ENCODE peak calls at places on chromosomes 16 and 17, in four cellular contexts. F is fibroblast of pulmonary artery, L is psoas muscle, K is PC-3. S is an unnamed sample.

GRCh38 chr17:14510136-14510535 is 209.3 kb downstream of the HS3ST3B1 start:
- DNase-seq in F (no peak), L (no peak), K (no peak), S (no peak)

GRCh38 chr17:37755455-37755854 is 10.6 kb upstream of the HNF1B start:
- DNase-seq in K (no peak), L (no peak), F (no peak), S (no peak)

GRCh38 chr16:48113471-48113870 is 42.3 kb downstream of the ABCC12 start:
- DNase-seq in K (peak), L (no peak), F (no peak), S (no peak)

GRCh38 chr17:3213587-3213986 is 6.1 kb downstream of the OR1A1 start:
- DNase-seq in F (no peak), K (no peak), L (no peak), S (no peak)

GRCh38 chr17:64129765-64130558 is at the start of gene ERN1:
- DNase-seq in F (peak), L (peak), K (peak), S (peak)

GRCh38 chr16:88923450-88923849 is 53.6 kb downstream of the CBFA2T3 start:
- DNase-seq in L (no peak), K (no peak), F (no peak), S (no peak)

GRCh38 chr16:2022723-2023097 is 3.1 kb downstream of the NPW start:
- DNase-seq in F (peak), L (no peak), K (peak), S (no peak)

GRCh38 chr16:60741810-60742209 is 1294.4 kb downstream of the CDH8 start:
- DNase-seq in K (no peak), L (no peak), F (no peak), S (no peak)

GRCh38 chr17:15247891-15248529 is 17.1 kb downstream of the PMP22 start:
- DNase-seq in F (no peak), K (peak), L (no peak), S (no peak)

GRCh38 chr17:48013876-48014602 is 23.6 kb downstream of the COPZ2 start:
- DNase-seq in L (no peak), K (no peak), F (no peak), S (no peak)

GRCh38 chr17:79777844-79778503 is at the start of gene CBX2:
- DNase-seq in L (peak), K (peak), F (peak), S (peak)

GRCh38 chr17:30952645-30953393 is 18.0 kb upstream of the RNF135 start:
- DNase-seq in F (no peak), L (peak), K (no peak), S (no peak)

GRCh38 chr17:13704333-13704732 is 102.6 kb upstream of the HS3ST3A1 start:
- DNase-seq in L (no peak), F (peak), K (peak), S (no peak)

GRCh38 chr17:79691931-79692330 is 38.8 kb upstream of the ENPP7 start:
- DNase-seq in L (no peak), K (no peak), F (no peak), S (no peak)

GRCh38 chr17:49104511-49105074 is 28.0 kb upstream of the B4GALNT2 start:
- DNase-seq in L (no peak), F (no peak), K (no peak), S (no peak)

GRCh38 chr16:57132470-57132869 is 40.1 kb downstream of the CPNE2 start:
- DNase-seq in K (no peak), L (no peak), F (no peak), S (no peak)

GRCh38 chr17:75913537-75914210 is 9.0 kb upstream of the MRPL38 start:
- DNase-seq in K (no peak), F (no peak), L (no peak), S (no peak)

DNA sequence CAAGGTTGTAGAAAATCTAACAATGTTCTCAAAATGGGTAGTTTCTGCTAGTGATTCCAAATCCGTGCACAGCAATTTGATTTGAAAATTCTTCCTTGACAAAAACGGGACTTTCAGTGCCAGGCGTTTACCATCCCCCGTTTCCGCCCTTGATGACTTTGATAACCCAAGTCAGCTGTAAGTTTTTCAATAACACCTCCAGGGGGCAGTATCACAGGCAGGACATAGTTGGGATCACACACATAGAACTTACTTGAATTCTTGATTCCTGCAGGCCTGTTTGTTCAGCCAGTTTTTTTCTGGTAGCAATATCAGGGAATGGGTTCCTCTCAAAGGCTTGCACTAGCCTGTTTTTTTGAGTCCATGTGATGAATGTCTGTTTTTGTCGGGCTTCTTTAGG is 5.6 kb downstream of the DUXB start:
- DNase-seq in F (no peak), K (no peak), L (no peak), S (no peak)
- TF ChIP-seq CTCF in F (no peak), K (peak), L (no peak), S (no peak)

DNA sequence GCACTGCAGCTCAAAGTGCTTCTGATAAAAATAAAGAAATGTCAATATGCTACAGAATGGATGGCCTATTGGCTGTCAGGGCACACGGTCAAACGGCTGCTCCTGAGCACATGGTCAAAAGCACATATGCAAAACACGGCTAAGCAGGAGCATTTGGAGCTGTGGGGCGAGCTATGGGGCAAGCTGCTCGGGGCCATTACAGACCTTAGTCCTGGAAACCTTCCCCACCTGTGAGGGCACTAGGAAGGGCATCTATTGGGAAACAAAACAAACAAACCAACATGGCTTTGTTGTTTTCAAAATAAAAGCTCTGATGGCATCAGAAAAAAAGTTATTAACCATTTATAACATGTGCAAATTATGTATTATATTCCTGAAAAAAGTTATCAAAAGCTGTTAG is 83.6 kb downstream of the SLC5A11 start:
- DNase-seq in F (no peak), K (no peak), L (no peak), S (no peak)
- TF ChIP-seq CTCF in F (no peak), K (no peak), L (no peak), S (no peak)

GRCh38 chr17:74292495-74292894 is 18.5 kb downstream of the DNAI2 start:
- DNase-seq in F (no peak), L (no peak), K (no peak), S (no peak)

GRCh38 chr17:74288785-74289184 is 14.8 kb downstream of the DNAI2 start:
- DNase-seq in F (no peak), K (peak), L (no peak), S (no peak)

GRCh38 chr17:74289688-74290087 is 15.7 kb downstream of the DNAI2 start:
- DNase-seq in L (no peak), F (no peak), K (no peak), S (no peak)

GRCh38 chr17:74287203-74287602 is 13.2 kb downstream of the DNAI2 start:
- DNase-seq in L (no peak), K (no peak), F (no peak), S (no peak)

DNA sequence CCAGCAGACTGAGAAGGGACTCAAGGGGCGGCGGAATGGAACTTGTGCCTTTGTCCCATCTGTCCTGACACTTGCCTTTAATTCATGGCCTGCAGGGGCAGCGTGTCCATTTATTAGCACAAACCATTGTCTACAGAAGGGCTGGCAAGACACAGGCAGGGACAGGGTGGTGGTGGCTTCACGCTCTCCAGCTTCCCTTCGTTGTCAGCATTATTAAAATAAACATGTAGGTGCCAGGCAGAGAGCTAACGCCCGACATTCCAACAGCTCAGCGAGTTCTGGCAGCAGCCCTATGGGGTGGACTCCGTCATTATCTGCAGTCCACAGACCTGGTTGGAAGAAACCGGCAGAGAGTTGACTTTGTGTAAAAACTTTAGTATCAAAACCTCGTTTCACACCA is 16.3 kb downstream of the DNAI2 start:
- DNase-seq in F (no peak), K (no peak), L (no peak), S (no peak)
- TF ChIP-seq CTCF in F (no peak), K (peak), L (no peak), S (no peak)

GRCh38 chr17:36614081-36614480 is 12.7 kb downstream of the MRM1 start:
- DNase-seq in K (no peak), L (no peak), F (no peak), S (no peak)
- TF ChIP-seq CTCF in K (no peak), L (no peak), F (no peak), S (no peak)

DNA sequence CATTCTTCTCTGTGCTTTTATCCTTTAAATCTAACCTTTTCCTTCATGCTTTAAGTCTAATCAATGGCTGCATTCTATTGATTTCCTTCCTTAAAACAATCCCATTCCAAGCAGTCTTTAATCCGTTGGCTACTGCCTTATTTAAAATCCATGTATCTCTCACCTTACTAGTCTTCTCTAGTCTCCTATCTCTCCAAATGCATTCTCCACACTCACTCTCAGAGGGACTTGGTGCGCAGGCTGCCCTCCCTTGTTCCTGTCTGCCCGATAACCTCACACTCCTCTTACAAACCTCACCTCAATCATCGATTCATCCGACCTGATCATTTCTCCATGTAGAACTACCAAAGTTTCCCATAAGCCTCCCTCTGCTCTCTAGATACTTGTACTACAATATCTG is 23.1 kb downstream of the PSMD12 start:
- DNase-seq in L (no peak), F (no peak), K (no peak), S (no peak)
- TF ChIP-seq CTCF in L (no peak), F (no peak), K (no peak), S (no peak)

GRCh38 chr16:17831330-17831729 is 360.6 kb upstream of the XYLT1 start:
- DNase-seq in K (no peak), L (no peak), F (no peak), S (no peak)
- TF ChIP-seq CTCF in K (no peak), L (no peak), F (no peak), S (no peak)

GRCh38 chr17:35773129-35773528 is 12.4 kb downstream of the C17orf50 start:
- DNase-seq in L (no peak), K (no peak), F (no peak), S (no peak)

GRCh38 chr17:35766489-35766877 is 5.8 kb downstream of the C17orf50 start:
- DNase-seq in L (no peak), K (no peak), F (no peak), S (no peak)

GRCh38 chr17:35766903-35767510 is 6.3 kb downstream of the C17orf50 start:
- DNase-seq in K (peak), L (no peak), F (peak), S (no peak)

GRCh38 chr17:35768796-35769195 is 8.1 kb downstream of the C17orf50 start:
- DNase-seq in F (no peak), L (no peak), K (no peak), S (no peak)

DNA sequence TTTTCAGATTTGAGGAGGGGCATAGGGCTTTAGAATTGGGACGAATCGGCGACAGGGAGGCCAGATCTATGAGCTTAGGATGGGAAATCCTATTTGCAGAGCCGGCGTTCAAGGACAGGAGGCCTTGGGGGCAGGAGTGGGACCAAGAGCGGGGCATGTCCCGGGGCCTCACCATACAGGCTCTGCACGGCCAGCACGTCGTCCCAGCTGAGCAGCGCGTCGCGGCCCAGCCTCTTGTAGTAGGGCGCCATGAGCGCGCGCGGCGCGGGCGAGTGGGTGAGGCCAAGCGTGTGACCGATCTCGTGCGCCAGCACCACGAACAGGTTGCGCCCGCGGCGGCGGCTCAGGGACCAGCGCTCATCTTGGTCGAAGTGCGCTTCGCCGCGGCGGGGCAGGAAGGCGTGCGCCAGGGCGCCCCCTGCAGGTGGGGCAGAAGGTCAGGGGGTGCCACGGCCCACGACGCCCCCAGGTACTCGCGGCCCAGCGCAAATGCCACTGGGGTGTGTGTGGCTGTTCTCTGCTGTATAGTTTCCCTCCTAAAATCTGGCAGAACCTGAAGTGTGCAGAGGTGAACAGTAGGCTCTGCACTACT is 9.3 kb downstream of the C17orf50 start:
- DNase-seq in K (no peak), L (no peak), F (no peak), S (no peak)
- TF ChIP-seq CTCF in K (peak), L (no peak), F (no peak), S (peak)

GRCh38 chr16:79257958-79258490 is 342.5 kb downstream of the MAF start:
- DNase-seq in F (no peak), L (no peak), K (no peak), S (no peak)

GRCh38 chr16:79261944-79262552 is 338.5 kb downstream of the MAF start:
- DNase-seq in F (no peak), K (no peak), L (no peak), S (no peak)

GRCh38 chr16:79265701-79266100 is 334.8 kb downstream of the MAF start:
- DNase-seq in L (no peak), F (no peak), K (no peak), S (no peak)

GRCh38 chr16:79264237-79265104 is 336.1 kb downstream of the MAF start:
- DNase-seq in F (no peak), K (no peak), L (no peak), S (no peak)

DNA sequence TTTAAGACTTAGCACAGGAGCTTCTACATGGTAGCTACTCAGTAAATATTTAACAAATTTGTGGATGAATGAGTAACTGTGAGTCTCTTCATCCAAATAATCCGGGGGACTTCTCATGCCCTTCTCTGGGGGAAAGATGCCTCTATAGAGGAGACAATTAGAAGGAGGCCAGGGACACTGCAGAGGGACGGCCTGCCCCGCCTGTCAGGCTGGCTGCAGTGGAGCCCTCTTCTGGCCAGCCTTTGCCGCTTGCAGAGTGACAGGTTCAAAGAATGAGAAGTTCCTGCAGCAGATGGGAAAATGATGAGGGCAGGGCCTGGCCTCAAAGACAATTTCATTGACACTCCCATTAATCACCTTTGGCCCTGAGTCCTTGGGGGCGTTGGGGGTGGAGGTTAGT is 339.1 kb downstream of the MAF start:
- DNase-seq in F (no peak), K (no peak), L (peak), S (no peak)
- TF ChIP-seq CTCF in F (no peak), K (no peak), L (peak), S (peak)

GRCh38 chr16:54242199-54242598 is 44.4 kb downstream of the IRX3 start:
- DNase-seq in K (peak), L (no peak), F (no peak), S (no peak)
- TF ChIP-seq CTCF in K (no peak), L (no peak), F (no peak), S (no peak)